ENCODE peak calls at places on chromosome 17, in nine cellular contexts. V, N, K, C, J, I, E, T and H are unnamed samples.

GRCh38 chr17:77076046-77076882 is 64.5 kb upstream of the SEC14L1 start:
- DNase-seq in K (no peak), C (no peak), E (no peak), N (no peak), V (no peak), I (no peak), T (no peak), J (no peak), H (no peak)

GRCh38 chr17:1720856-1721386 is 3.6 kb upstream of the WDR81 start:
- DNase-seq in K (no peak), V (peak), E (peak), C (peak), J (no peak), T (peak), I (peak), N (peak), H (peak)

GRCh38 chr17:50141026-50141749 is 9.3 kb downstream of the PPP1R9B start:
- DNase-seq in C (no peak), T (no peak), J (no peak), V (no peak), E (no peak), I (no peak), N (no peak), K (no peak), H (no peak)

GRCh38 chr17:4152471-4152870 is 9.5 kb downstream of the CYB5D2 start:
- DNase-seq in E (no peak), C (no peak), J (no peak), N (no peak), T (no peak), V (no peak), K (no peak), I (no peak), H (no peak)

GRCh38 chr17:19346351-19347255 is 15.9 kb downstream of the B9D1 start:
- DNase-seq in C (peak), I (peak), V (no peak), T (peak), E (peak), K (no peak), N (peak), J (peak), H (peak)

GRCh38 chr17:61907361-61907760 is 20.4 kb downstream of the INTS2 start:
- DNase-seq in T (no peak), J (no peak), I (no peak), V (no peak), E (no peak), K (no peak), N (no peak), C (no peak), H (no peak)

GRCh38 chr17:4534928-4535666 is 20.1 kb downstream of the MYBBP1A start:
- DNase-seq in V (no peak), C (no peak), E (no peak), T (no peak), K (no peak), N (no peak), J (no peak), I (peak), H (no peak)

GRCh38 chr17:44439168-44439567 is 49.7 kb upstream of the ITGA2B start:
- DNase-seq in V (no peak), J (no peak), K (no peak), I (no peak), C (no peak), N (no peak), E (no peak), T (no peak), H (no peak)

GRCh38 chr17:65772989-65773388 is 211.5 kb upstream of the AXIN2 start:
- DNase-seq in V (no peak), I (no peak), K (no peak), T (no peak), E (no peak), J (no peak), C (no peak), N (no peak), H (no peak)

GRCh38 chr17:79982986-79983385 is 52.7 kb downstream of the TBC1D16 start:
- DNase-seq in C (no peak), K (no peak), V (peak), J (no peak), T (peak), N (peak), E (peak), I (no peak), H (no peak)

GRCh38 chr17:9308069-9308468 is 267.6 kb downstream of the STX8 start:
- DNase-seq in T (no peak), C (no peak), I (no peak), N (no peak), J (no peak), K (no peak), E (no peak), V (no peak), H (no peak)

GRCh38 chr17:17088104-17088485 is 45.8 kb downstream of the MPRIP start:
- DNase-seq in T (peak), C (no peak), J (peak), V (no peak), I (no peak), N (no peak), E (peak), K (no peak), H (no peak)

GRCh38 chr17:44765965-44766364 is 7.2 kb downstream of the ADAM11 start:
- DNase-seq in V (no peak), J (no peak), N (no peak), E (no peak), K (no peak), T (no peak), C (no peak), I (peak), H (no peak)

GRCh38 chr17:42431758-42432161 is 8.7 kb upstream of the CAVIN1 start:
- DNase-seq in C (no peak), V (no peak), E (no peak), K (no peak), N (no peak), I (no peak), J (no peak), T (no peak), H (no peak)

DNA sequence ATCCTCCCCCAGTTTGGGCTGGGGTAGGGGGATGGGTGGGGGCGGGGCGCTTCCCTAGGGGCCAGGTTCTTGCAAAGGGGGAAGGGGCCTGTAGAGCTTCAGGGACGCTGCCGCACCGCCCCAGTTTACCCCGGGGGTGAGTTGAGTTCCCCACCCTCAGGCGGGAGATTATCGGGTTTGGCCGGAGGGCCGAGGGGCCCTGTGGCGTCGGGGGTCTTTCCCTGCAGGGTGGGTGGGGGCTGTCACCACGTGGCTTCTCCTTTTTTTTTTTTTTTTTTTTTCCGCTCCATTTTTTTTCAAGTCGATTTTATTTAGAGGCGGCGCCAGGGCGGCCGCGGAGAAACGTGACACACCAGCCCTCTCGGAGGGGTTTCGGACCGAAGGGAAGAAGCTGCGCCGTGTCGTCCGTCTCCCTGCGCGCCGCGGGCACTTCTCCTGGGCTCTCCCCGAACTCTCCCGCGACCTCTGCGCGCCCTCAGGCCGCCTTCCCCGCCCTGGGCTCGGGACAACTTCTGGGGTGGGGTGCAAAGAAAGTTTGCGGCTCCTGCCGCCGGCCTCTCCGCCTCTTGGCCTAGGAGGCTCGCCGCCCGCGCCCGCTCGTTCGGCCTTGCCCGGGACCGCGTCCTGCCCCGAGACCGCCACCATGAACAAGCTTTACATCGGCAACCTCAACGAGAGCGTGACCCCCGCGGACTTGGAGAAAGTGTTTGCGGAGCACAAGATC is at the start of gene IGF2BP1:
- DNase-seq in N (no peak), V (no peak), K (no peak), J (no peak), I (no peak), E (no peak), T (no peak), C (no peak), H (no peak)
- TF ChIP-seq POLR2A in N (no peak), V (no peak), K (no peak), J (no peak), I (no peak), E (no peak), T (no peak), C (no peak), H (no peak)

GRCh38 chr17:64707077-64707591 is 45.0 kb upstream of the SMURF2 start:
- DNase-seq in T (peak), I (peak), J (peak), K (no peak), C (peak), E (peak), V (peak), N (peak), H (peak)
- H3K27ac ChIP-seq in T (peak), I (peak), J (peak), K (no peak), C (no peak), E (peak), V (no peak), N (no peak), H (peak)

GRCh38 chr17:82246040-82246364 is 17.2 kb downstream of the SLC16A3 start:
- DNase-seq in I (no peak), J (no peak), K (no peak), E (no peak), C (no peak), V (no peak), T (peak), N (no peak), H (no peak)

GRCh38 chr17:82247175-82247823 is 18.5 kb downstream of the SLC16A3 start:
- DNase-seq in N (no peak), I (peak), V (no peak), T (peak), E (no peak), C (no peak), K (no peak), J (peak), H (peak)

GRCh38 chr17:82245144-82246039 is 16.6 kb downstream of the SLC16A3 start:
- DNase-seq in E (no peak), N (peak), I (no peak), C (no peak), V (no peak), T (peak), K (no peak), J (no peak), H (no peak)

GRCh38 chr17:82247856-82248671 is 19.2 kb downstream of the SLC16A3 start:
- DNase-seq in J (peak), V (no peak), I (no peak), C (no peak), N (peak), E (no peak), K (no peak), T (peak), H (no peak)

DNA sequence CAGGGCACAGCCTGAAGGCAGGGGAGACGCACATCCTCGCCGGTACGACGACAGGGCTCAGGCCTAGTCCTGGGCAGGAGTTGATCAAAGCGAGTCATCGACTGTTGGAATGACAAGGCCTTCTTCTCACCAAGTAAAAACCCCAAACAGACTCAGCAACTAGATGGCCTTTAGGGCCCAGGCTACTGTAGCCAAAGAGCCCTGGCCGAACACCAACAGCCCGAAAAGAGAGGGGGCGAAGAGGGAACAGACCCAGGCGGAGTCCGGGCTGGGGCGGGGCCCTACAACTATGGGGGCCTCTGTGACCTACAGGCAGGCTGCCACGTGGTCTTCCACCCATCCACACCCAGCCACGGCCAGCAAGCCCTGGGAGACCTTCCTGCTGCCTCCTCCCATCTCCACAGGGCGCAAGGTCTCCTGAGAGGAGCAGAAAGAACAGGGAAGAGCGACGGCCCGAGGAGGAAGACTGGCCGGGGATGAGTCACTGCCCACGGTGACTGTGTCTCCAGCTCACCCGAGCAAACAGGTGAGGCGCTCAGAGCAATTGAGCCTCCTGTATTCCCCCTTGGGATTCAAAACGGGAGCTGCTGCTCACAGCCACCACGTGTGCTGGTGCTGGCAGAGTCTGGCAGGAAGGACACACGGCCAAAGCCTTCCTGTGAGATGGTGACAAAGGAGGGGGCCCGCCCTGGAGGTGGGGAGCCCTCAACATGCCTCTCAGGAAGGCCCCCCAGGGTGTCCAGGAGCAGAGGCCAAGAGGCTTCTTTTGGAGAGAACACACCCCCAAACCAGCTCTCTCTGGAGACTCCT is 17.7 kb downstream of the SLC16A3 start:
- DNase-seq in K (no peak), T (no peak), C (peak), E (peak), N (peak), J (peak), I (peak), V (no peak), H (no peak)
- TF ChIP-seq POLR2A in K (peak), T (no peak), C (no peak), E (no peak), N (no peak), J (no peak), I (no peak), V (no peak), H (peak)

DNA sequence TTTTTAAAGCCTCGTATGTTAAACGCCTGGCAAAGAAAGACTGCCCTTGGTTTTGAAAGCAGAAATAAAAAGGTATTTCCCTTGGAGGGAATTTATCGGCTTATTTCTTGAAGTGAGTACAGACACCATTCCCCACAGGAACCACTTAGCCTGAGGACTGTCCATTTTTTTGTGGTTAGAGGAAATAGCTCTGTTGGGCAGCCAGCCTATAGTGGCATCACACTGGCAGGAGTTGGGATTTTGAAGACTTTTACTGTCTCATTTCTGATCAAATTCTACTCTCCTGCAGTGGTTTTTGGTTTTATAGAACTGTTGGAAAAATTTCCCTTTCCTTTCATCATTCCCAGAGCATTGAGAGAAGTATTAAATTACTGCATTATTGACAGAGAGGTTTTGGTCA is 34.1 kb upstream of the CDC6 start:
- DNase-seq in T (no peak), N (no peak), K (no peak), E (no peak), J (no peak), I (no peak), V (no peak), C (no peak), H (no peak)
- H3K27ac ChIP-seq in T (no peak), N (no peak), K (no peak), E (no peak), J (no peak), I (no peak), V (no peak), C (no peak), H (no peak)

GRCh38 chr17:78313735-78314648 is 45.9 kb downstream of the SOCS3 start:
- DNase-seq in I (peak), V (peak), J (peak), T (peak), C (peak), K (peak), E (peak), N (peak), H (peak)
- TF ChIP-seq POLR2A in I (no peak), V (peak), J (no peak), T (no peak), C (no peak), K (no peak), E (no peak), N (peak), H (peak)

GRCh38 chr17:55265434-55266021 is 768 bp downstream of the HLF start:
- DNase-seq in I (peak), J (peak), V (peak), N (peak), K (no peak), T (peak), E (peak), C (no peak), H (no peak)

GRCh38 chr17:55264640-55265298 is at the start of gene HLF:
- DNase-seq in J (peak), N (peak), T (peak), I (peak), E (peak), K (no peak), V (peak), C (peak), H (peak)

GRCh38 chr17:55266958-55267688 is 2.4 kb downstream of the HLF start:
- DNase-seq in I (no peak), E (no peak), T (peak), V (no peak), K (no peak), J (peak), N (no peak), C (no peak), H (no peak)

GRCh38 chr17:55267777-55268648 is 3.3 kb downstream of the HLF start:
- DNase-seq in E (no peak), I (no peak), T (no peak), V (no peak), J (no peak), C (no peak), K (no peak), N (peak), H (no peak)

DNA sequence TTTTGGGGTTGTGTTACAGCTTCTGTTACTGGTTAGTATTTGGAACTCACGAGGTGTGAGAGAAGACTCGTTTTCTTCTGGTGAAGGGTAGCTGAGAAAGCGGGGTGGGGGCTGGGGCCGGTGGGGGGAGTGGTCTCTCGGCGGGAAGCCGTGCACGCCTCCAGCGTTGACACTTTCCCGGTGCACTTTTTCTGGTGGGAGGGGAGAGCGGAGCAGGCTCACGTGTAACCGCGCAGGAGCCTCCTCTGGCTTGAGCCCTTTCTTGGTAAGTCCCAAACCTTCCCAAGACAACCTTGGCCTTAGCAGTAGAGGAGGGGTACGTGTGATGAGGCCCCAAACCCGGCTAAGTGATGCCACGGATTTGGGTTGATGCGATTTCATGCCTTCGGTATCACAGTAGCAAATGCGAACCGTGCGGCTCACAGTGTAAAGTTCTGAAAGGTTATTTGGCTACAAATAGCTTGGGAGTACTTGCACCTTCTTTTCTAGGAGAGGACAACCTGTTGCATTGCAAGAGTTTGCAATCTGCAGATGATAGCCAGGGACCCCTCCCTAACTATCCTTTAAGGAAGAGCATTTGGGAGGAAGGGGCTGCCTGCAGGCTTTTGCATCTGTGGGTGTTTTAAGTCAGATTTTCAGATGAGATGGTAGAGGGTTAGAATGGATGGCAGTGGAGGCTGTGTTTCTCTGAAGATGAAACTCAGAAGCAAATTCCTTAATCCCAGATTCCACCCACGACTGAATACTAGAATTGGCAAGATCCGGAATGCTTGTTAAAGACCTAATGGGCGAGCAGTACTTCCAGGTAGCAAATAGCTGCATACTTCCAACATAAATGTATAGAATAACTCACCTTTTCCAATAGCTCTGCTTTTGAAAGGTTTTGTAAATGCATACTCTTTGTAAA is 1.5 kb downstream of the HLF start:
- DNase-seq in T (peak), K (no peak), I (peak), C (no peak), V (no peak), N (peak), E (peak), J (peak), H (no peak)
- H3K27ac ChIP-seq in T (peak), K (no peak), I (peak), C (peak), V (peak), N (peak), E (peak), J (peak), H (peak)

GRCh38 chr17:28371245-28372202 is at the start of gene SARM1:
- DNase-seq in E (peak), K (peak), N (peak), V (peak), T (peak), C (peak), J (peak), I (peak), H (peak)
- TF ChIP-seq POLR2A in E (no peak), K (peak), N (no peak), V (peak), T (no peak), C (no peak), J (no peak), I (no peak), H (no peak)